ENCODE peak calls at places on chromosome 3, in five cellular contexts. B is AG09309, D is AG10803, X is cardiac fibroblast, W is astrocyte. C is an unnamed sample.

GRCh38 chr3:190345027-190345821 is 23.0 kb upstream of the CLDN1 start:
- DNase-seq in B (peak), D (peak), X (peak), W (peak), C (peak)

GRCh38 chr3:30188713-30189112 is 417.7 kb upstream of the TGFBR2 start:
- DNase-seq in B (no peak), D (no peak), X (no peak), W (peak), C (no peak)

GRCh38 chr3:56042326-56042951 is 425.8 kb downstream of the ERC2 start:
- DNase-seq in B (peak), D (peak), X (peak), W (peak), C (peak)

GRCh38 chr3:74614133-74614967 is at the start of gene CNTN3:
- DNase-seq in B (no peak), D (peak), X (peak), W (peak), C (no peak)

GRCh38 chr3:119579366-119580147 is at the start of gene ADPRH:
- DNase-seq in B (no peak), D (peak), X (peak), W (peak), C (no peak)

GRCh38 chr3:9074079-9074478 is 110.8 kb upstream of the RAD18 start:
- DNase-seq in B (peak), D (peak), X (no peak), W (peak), C (peak)

GRCh38 chr3:52021869-52022268 is 26.2 kb upstream of the RPL29 start:
- DNase-seq in B (no peak), D (no peak), X (no peak), W (no peak), C (no peak)

GRCh38 chr3:184262927-184263179 is 1.5 kb upstream of the CAMK2N2 start:
- DNase-seq in B (no peak), D (no peak), X (no peak), W (no peak), C (no peak)

GRCh38 chr3:51354172-51354571 is 30.9 kb upstream of the MANF start:
- DNase-seq in B (no peak), D (no peak), X (no peak), W (no peak), C (no peak)

GRCh38 chr3:177977381-177978158 is 558.7 kb upstream of the KCNMB2 start:
- DNase-seq in B (peak), D (peak), X (peak), W (peak), C (peak)

GRCh38 chr3:82055792-82056191 is 294.3 kb upstream of the GBE1 start:
- DNase-seq in B (no peak), D (peak), X (no peak), W (peak), C (no peak)

GRCh38 chr3:8722808-8723207 is 10.8 kb upstream of the CAV3 start:
- DNase-seq in B (no peak), D (no peak), X (no peak), W (no peak), C (no peak)

GRCh38 chr3:11601446-11602241 is 42.1 kb downstream of the VGLL4 start:
- DNase-seq in B (no peak), D (peak), X (peak), W (peak), C (no peak)

GRCh38 chr3:132256984-132257383 is 60.2 kb upstream of the ACP3 start:
- DNase-seq in B (no peak), D (peak), X (peak), W (peak), C (no peak)

GRCh38 chr3:193563429-193563828 is 8.7 kb upstream of the ATP13A4 start:
- DNase-seq in B (no peak), D (no peak), X (no peak), W (no peak), C (no peak)

GRCh38 chr3:130800829-130801228 is 54.2 kb upstream of the PIK3R4 start:
- DNase-seq in B (no peak), D (no peak), X (no peak), W (peak), C (no peak)

GRCh38 chr3:118801899-118802298 is 232.7 kb downstream of the IGSF11 start:
- DNase-seq in B (no peak), D (no peak), X (no peak), W (no peak), C (no peak)

GRCh38 chr3:112786002-112786590 is 60.6 kb downstream of the CD200R1L start:
- DNase-seq in B (no peak), D (no peak), X (peak), W (peak), C (no peak)

GRCh38 chr3:157832588-157832987 is 273.6 kb downstream of the SHOX2 start:
- DNase-seq in B (peak), D (peak), X (no peak), W (peak), C (peak)

GRCh38 chr3:45011756-45012441 is 14.2 kb upstream of the CLEC3B start:
- DNase-seq in B (peak), D (peak), X (peak), W (peak), C (peak)

GRCh38 chr3:181549266-181549665 is 162.5 kb upstream of the SOX2 start:
- DNase-seq in B (no peak), D (no peak), X (no peak), W (peak), C (no peak)

GRCh38 chr3:171350364-171350763 is 109.8 kb downstream of the TNIK start:
- DNase-seq in B (no peak), D (no peak), X (no peak), W (no peak), C (no peak)

GRCh38 chr3:44870375-44871061 is 3.9 kb upstream of the TGM4 start:
- DNase-seq in B (no peak), D (no peak), X (no peak), W (no peak), C (no peak)

GRCh38 chr3:44584646-44585501 is at the start of gene ZNF660:
- DNase-seq in B (peak), D (peak), X (peak), W (peak), C (peak)

GRCh38 chr3:32569540-32570425 is 875 bp downstream of the DYNC1LI1 start:
- DNase-seq in B (no peak), D (peak), X (peak), W (no peak), C (no peak)

GRCh38 chr3:117017135-117017990 is 307.8 kb downstream of the TUSC7 start:
- DNase-seq in B (no peak), D (no peak), X (peak), W (no peak), C (no peak)

GRCh38 chr3:177126015-177126773 is 71.1 kb downstream of the TBL1XR1 start:
- DNase-seq in B (peak), D (peak), X (peak), W (peak), C (peak)

GRCh38 chr3:54122802-54123537 is 618 bp downstream of the CACNA2D3 start:
- DNase-seq in B (no peak), D (no peak), X (no peak), W (no peak), C (no peak)

GRCh38 chr3:45572755-45573154 is 21.8 kb upstream of the LIMD1 start:
- DNase-seq in B (no peak), D (no peak), X (no peak), W (no peak), C (no peak)

GRCh38 chr3:139309880-139310279 is 33.9 kb upstream of the MRPS22 start:
- DNase-seq in B (no peak), D (peak), X (no peak), W (peak), C (no peak)

DNA sequence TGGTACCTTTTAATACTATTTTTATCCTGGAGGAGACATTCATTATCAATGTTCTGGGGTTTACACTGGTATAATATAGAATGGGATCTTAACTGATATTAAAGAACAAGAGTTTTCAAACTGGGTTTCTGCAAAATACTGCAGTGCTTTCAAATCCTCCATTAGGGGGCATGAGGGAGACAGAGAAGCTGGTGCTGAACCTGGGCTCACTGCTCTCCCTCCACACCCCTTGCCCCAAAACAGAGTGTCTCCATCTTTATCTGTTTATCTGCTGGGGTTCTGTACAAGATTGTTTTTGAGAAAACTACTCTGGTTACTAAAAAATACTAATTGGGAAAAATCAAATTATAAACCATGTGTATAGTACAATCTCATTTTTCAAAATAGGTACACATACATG is 41.7 kb downstream of the CADPS start:
- DNase-seq in B (no peak), D (peak), X (no peak), W (no peak), C (no peak)
- TF ChIP-seq CTCF in B (peak), D (peak), X (peak), W (peak), C (peak)

GRCh38 chr3:71110531-71111222 is 472.9 kb downstream of the FOXP1 start:
- DNase-seq in B (no peak), D (no peak), X (no peak), W (no peak), C (no peak)

GRCh38 chr3:71107926-71108325 is 475.6 kb downstream of the FOXP1 start:
- DNase-seq in B (no peak), D (no peak), X (peak), W (peak), C (no peak)

GRCh38 chr3:71109977-71110285 is 473.6 kb downstream of the FOXP1 start:
- DNase-seq in B (no peak), D (no peak), X (no peak), W (no peak), C (no peak)

GRCh38 chr3:71111784-71112440 is 471.6 kb downstream of the FOXP1 start:
- DNase-seq in B (no peak), D (peak), X (peak), W (peak), C (no peak)

DNA sequence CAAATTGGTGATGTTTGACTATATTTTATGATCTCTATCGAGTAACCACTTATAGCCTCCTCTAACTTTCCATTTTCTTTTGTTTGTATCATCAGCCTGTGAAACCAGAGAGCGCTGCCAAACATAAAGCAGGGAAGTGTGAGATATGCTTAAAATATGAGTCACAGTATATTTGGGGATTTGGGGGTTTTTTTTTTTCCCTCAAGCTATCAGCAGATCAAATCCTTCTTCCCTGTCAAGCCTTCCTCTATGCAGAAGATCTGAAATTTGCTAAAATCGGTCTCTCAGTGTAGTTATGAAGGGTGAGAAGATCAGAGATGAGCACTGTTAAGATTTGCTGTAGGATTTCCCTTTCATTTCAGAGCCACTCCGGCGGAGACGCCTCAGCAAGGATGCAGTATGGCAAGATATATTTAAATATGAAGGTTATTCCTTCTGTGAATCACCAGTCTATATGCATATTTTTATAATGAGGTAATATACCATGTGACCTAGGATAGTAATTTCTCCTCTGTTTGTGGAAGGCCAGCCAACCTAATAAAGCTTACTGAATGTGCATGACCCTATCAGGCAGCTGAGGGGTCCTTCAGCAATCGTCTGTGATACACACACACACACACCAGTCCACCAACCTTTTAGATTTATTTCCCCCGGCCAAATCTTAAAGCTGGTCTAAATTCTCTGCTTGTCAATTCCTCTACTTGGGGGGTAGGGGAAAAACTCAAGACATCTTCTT is 474.1 kb downstream of the FOXP1 start:
- DNase-seq in B (no peak), D (peak), X (peak), W (peak), C (no peak)
- H3K4me3 ChIP-seq in B (no peak), D (no peak), X (peak), W (peak), C (peak)

GRCh38 chr3:169564883-169565282 is 98.6 kb downstream of the MECOM start:
- DNase-seq in B (no peak), D (no peak), X (no peak), W (no peak), C (no peak)

GRCh38 chr3:169558371-169558770 is 105.1 kb downstream of the MECOM start:
- DNase-seq in B (no peak), D (no peak), X (no peak), W (no peak), C (no peak)

GRCh38 chr3:169563775-169564059 is 99.8 kb downstream of the MECOM start:
- DNase-seq in B (no peak), D (no peak), X (no peak), W (no peak), C (no peak)

DNA sequence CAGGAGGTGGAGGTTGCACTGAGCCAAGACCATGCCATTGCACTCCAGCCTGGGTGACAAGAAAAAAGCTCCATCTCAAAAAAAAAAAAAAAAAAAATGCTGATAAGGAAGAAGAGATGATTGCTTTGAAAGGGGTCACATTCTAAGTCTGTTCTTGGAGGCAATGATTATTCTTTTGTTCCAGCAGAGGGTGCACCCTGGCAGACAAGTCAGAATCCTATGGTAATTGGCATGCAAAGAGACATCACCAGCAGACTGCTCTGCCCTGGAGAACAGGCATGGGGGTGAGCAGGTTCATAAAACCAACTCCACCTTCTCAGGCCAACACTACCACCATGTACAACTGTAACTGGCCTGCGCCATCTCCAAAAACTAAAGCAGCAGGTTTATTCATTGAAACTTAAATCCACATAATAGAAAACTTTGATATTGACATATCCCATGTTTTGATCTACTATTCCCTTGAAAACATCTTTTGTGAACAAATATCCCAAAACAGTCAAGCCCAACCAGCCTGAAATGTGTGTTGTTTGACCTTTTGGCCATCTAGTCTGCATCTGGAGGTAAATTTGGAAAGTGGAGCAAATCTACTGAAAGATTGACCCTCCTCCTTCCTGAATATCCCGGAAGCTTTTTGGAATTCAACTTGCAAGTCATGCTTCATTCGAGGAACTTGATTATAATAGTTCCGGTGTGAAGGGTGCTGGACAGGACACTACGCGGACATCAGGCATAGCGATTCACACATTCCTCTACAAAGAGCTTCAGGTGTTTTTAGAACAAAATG is 100.3 kb downstream of the MECOM start:
- DNase-seq in B (no peak), D (no peak), X (peak), W (no peak), C (no peak)
- TF ChIP-seq CTCF in B (peak), D (no peak), X (no peak), W (no peak), C (no peak)

GRCh38 chr3:173730391-173730790 is 332.8 kb downstream of the NLGN1 start:
- DNase-seq in B (no peak), D (peak), X (peak), W (peak), C (no peak)
- H3K4me3 ChIP-seq in B (no peak), D (no peak), X (no peak), W (no peak), C (no peak)

DNA sequence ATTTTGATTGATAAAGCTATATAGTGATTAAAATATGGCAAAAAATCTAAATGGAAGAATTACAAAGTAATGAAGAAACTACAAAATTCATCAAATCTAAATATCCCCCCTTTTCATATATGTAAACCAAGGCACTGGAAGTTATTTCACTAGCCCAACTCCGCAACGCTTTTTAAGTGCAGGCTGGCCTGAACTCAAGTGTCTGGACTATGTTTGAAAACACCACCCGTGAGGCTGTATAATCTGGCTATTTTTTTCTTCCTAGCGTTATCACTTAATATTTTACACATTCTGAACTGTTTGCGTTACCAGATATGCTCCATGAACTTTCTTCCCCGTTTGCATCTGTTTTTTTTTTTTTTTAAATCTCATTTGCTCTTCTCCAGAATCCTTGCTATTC is 619.5 kb upstream of the CBLB start:
- DNase-seq in B (no peak), D (no peak), X (peak), W (no peak), C (no peak)
- TF ChIP-seq CTCF in B (no peak), D (no peak), X (no peak), W (no peak), C (no peak)

DNA sequence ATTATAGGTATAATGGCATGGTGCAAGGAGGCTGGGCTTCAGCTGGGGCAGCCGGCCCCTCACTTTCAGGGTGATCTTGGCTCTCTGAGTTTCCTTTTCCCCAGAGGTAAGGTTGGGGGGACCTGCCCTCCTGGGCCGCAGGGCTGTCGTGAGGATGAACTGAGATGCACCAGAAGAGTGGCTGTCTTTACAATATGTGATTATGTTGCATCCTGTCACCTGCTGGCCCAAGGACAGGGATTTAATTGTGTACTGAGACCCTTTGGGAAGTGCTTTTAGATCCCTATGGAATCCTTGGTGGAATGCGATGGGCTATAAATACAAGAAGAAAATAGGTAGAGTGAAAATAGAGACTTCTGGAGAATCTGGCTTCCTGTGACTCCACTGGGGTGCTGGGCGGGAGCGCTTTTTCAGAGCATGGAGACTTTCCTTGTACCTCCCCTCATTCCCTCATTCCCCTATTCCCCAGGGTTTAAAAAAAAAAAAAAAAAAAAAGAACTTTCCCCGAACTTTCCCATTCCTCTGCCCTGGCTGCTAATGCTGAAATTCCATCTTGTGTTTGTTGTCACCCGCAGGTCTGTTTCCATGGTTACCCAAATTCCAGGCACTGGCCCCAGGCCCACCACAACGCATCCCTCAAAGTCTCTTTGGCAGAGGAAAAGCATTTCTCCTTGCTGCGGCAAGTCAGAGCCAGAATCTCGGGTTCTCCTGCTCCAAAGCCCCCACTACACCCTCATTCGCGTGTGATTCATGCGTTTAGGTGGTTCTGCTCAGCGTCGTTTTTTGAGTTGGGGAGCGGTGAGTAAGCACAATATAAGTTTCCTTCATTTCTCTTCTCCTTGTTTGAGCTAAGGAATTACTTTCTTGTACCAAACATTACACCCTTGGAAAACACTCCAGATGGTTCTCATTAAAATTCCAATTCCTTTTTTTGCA is 21.8 kb downstream of the ANAPC13 start:
- DNase-seq in B (peak), D (peak), X (peak), W (peak), C (peak)
- H3K4me3 ChIP-seq in B (no peak), D (peak), X (no peak), W (no peak), C (peak)

C was measured in AG04449.